ENCODE peak calls at places on chromosomes 2 and 18, in four cellular contexts. One of them, this sample, is unnamed.

GRCh38 chr2:54666741-54667639 is 56.5 kb upstream of the EML6 start:
- DNase-seq in LHCN-M2: no peak
- DNase-seq in GM10248: no peak
- DNase-seq in NCI-H524: no peak
- DNase-seq in this sample: no peak

GRCh38 chr2:238567996-238568395 is 141.3 kb downstream of the ASB1 start:
- DNase-seq in LHCN-M2: no peak
- DNase-seq in GM10248: no peak
- DNase-seq in NCI-H524: no peak
- DNase-seq in this sample: no peak

GRCh38 chr18:3612315-3612714 is 162.3 kb downstream of the TGIF1 start:
- DNase-seq in NCI-H524: no peak
- DNase-seq in LHCN-M2: peak
- DNase-seq in GM10248: no peak
- DNase-seq in this sample: no peak

GRCh38 chr2:9950521-9951271 is 797 bp upstream of the GRHL1 start:
- DNase-seq in LHCN-M2: no peak
- DNase-seq in NCI-H524: peak
- DNase-seq in GM10248: peak
- DNase-seq in this sample: no peak

GRCh38 chr2:159131882-159132281 is 154.6 kb downstream of the WDSUB1 start:
- DNase-seq in GM10248: no peak
- DNase-seq in LHCN-M2: peak
- DNase-seq in NCI-H524: no peak
- DNase-seq in this sample: peak

GRCh38 chr18:61025596-61025995 is 307.6 kb upstream of the CDH20 start:
- DNase-seq in NCI-H524: no peak
- DNase-seq in GM10248: no peak
- DNase-seq in LHCN-M2: peak
- DNase-seq in this sample: no peak

GRCh38 chr2:11077411-11077810 is 77.9 kb upstream of the SLC66A3 start:
- DNase-seq in NCI-H524: peak
- DNase-seq in LHCN-M2: no peak
- DNase-seq in GM10248: no peak
- DNase-seq in this sample: no peak

GRCh38 chr2:133588144-133588543 is 19.9 kb upstream of the NCKAP5 start:
- DNase-seq in NCI-H524: no peak
- DNase-seq in LHCN-M2: no peak
- DNase-seq in GM10248: no peak
- DNase-seq in this sample: no peak

GRCh38 chr2:72011791-72012190 is 135.9 kb downstream of the CYP26B1 start:
- DNase-seq in NCI-H524: no peak
- DNase-seq in LHCN-M2: no peak
- DNase-seq in GM10248: no peak
- DNase-seq in this sample: no peak

GRCh38 chr2:224552771-224553170 is 32.4 kb downstream of the CUL3 start:
- DNase-seq in LHCN-M2: no peak
- DNase-seq in NCI-H524: no peak
- DNase-seq in GM10248: no peak
- DNase-seq in this sample: no peak

GRCh38 chr2:58155160-58155778 is 85.9 kb downstream of the FANCL start:
- DNase-seq in GM10248: no peak
- DNase-seq in NCI-H524: no peak
- DNase-seq in LHCN-M2: no peak
- DNase-seq in this sample: no peak

GRCh38 chr18:77068321-77068841 is 64.2 kb downstream of the MBP start:
- DNase-seq in LHCN-M2: peak
- DNase-seq in NCI-H524: no peak
- DNase-seq in GM10248: no peak
- DNase-seq in this sample: peak

GRCh38 chr2:112692496-112692911 is 28.3 kb upstream of the NT5DC4 start:
- DNase-seq in NCI-H524: no peak
- DNase-seq in GM10248: peak
- DNase-seq in LHCN-M2: peak
- DNase-seq in this sample: peak

GRCh38 chr18:44735071-44735470 is 54.4 kb downstream of the SETBP1 start:
- DNase-seq in NCI-H524: no peak
- DNase-seq in GM10248: no peak
- DNase-seq in LHCN-M2: no peak
- DNase-seq in this sample: no peak

GRCh38 chr2:224723606-224724217 is 7.5 kb upstream of the CCDC195 start:
- DNase-seq in GM10248: peak
- DNase-seq in NCI-H524: no peak
- DNase-seq in LHCN-M2: peak
- DNase-seq in this sample: peak

GRCh38 chr2:175478369-175478768 is 296.9 kb upstream of the ATP5MC3 start:
- DNase-seq in LHCN-M2: peak
- DNase-seq in GM10248: no peak
- DNase-seq in NCI-H524: no peak
- DNase-seq in this sample: peak

GRCh38 chr2:71746946-71747501 is 293.7 kb downstream of the DYSF start:
- DNase-seq in LHCN-M2: peak
- DNase-seq in GM10248: no peak
- DNase-seq in NCI-H524: no peak
- DNase-seq in this sample: no peak

GRCh38 chr18:48821251-48821590 is 129.5 kb downstream of the SMAD7 start:
- DNase-seq in GM10248: no peak
- DNase-seq in LHCN-M2: no peak
- DNase-seq in NCI-H524: no peak
- DNase-seq in this sample: no peak

GRCh38 chr18:8324343-8325065 is 284.7 kb upstream of the RAB12 start:
- DNase-seq in GM10248: no peak
- DNase-seq in NCI-H524: no peak
- DNase-seq in LHCN-M2: no peak
- DNase-seq in this sample: no peak

GRCh38 chr18:24064701-24065100 is 50.1 kb downstream of the TTC39C start:
- DNase-seq in GM10248: no peak
- DNase-seq in NCI-H524: no peak
- DNase-seq in LHCN-M2: no peak
- DNase-seq in this sample: no peak

GRCh38 chr18:48784654-48785053 is 166.1 kb downstream of the SMAD7 start:
- DNase-seq in NCI-H524: no peak
- DNase-seq in LHCN-M2: no peak
- DNase-seq in GM10248: no peak
- DNase-seq in this sample: no peak

GRCh38 chr2:161681043-161681442 is 56.8 kb downstream of the SLC4A10 start:
- DNase-seq in LHCN-M2: peak
- DNase-seq in NCI-H524: no peak
- DNase-seq in GM10248: no peak
- DNase-seq in this sample: peak

GRCh38 chr2:171523339-171523931 is 1.2 kb downstream of the CYBRD1 start:
- DNase-seq in LHCN-M2: peak
- DNase-seq in NCI-H524: peak
- DNase-seq in GM10248: peak
- DNase-seq in this sample: peak

GRCh38 chr2:153165021-153165420 is 313.5 kb downstream of the RPRM start:
- DNase-seq in LHCN-M2: no peak
- DNase-seq in NCI-H524: no peak
- DNase-seq in GM10248: no peak
- DNase-seq in this sample: no peak

GRCh38 chr2:27042159-27042661 is 9.3 kb upstream of the AGBL5 start:
- DNase-seq in NCI-H524: no peak
- DNase-seq in GM10248: peak
- DNase-seq in LHCN-M2: no peak
- DNase-seq in this sample: no peak

GRCh38 chr2:10178751-10179150 is 56.2 kb downstream of the RRM2 start:
- DNase-seq in GM10248: no peak
- DNase-seq in LHCN-M2: no peak
- DNase-seq in NCI-H524: no peak
- DNase-seq in this sample: no peak

GRCh38 chr2:120710256-120710655 is 25.4 kb upstream of the GLI2 start:
- DNase-seq in NCI-H524: no peak
- DNase-seq in LHCN-M2: no peak
- DNase-seq in GM10248: no peak
- DNase-seq in this sample: no peak

This sample was measured in HCEC 1CT.